ENCODE peak calls at places on chromosome 4, in eight cellular contexts. I is AG04449; J is SW 1271; Q is activated T-cell treated with anti-CD3 and anti-CD28 coated beads, Interleukin-2, amount 50 U/mL, for 48 hours; W is choroid plexus epithelial cell; D is epithelial cell of esophagus; F is stimulated activated CD8-positive, alpha-beta memory T cell treated with anti-CD3 and anti-CD28 coated beads, Interleukin-4, amount 100 ng/mL, for 48 hours; Y is transverse colon. K is an unnamed sample.

GRCh38 chr4:10655968-10656367 is 28.6 kb downstream of the CLNK start:
- DNase-seq in I (no peak), J (peak), Q (no peak), W (peak), D (peak), F (no peak), Y (no peak), K (peak)

GRCh38 chr4:122548452-122548851 is 72.4 kb downstream of the IL21 start:
- DNase-seq in I (no peak), J (no peak), Q (no peak), W (peak), D (peak), F (no peak), Y (no peak), K (no peak)

GRCh38 chr4:41307633-41308032 is 50.9 kb downstream of the UCHL1 start:
- DNase-seq in I (no peak), J (no peak), Q (no peak), W (no peak), D (no peak), F (no peak), Y (no peak), K (no peak)

GRCh38 chr4:122819708-122820449 is 6.8 kb upstream of the FGF2 start:
- DNase-seq in I (no peak), J (no peak), Q (no peak), W (peak), D (peak), F (no peak), Y (no peak), K (peak)

GRCh38 chr4:41258783-41259182 is 2.1 kb downstream of the UCHL1 start:
- DNase-seq in I (peak), J (peak), Q (no peak), W (peak), D (peak), F (no peak), Y (no peak), K (peak)

GRCh38 chr4:186827542-186827887 is 103.9 kb upstream of the FAT1 start:
- DNase-seq in I (no peak), J (no peak), Q (no peak), W (no peak), D (no peak), F (no peak), Y (no peak), K (no peak)

GRCh38 chr4:182885738-182886077 is 31.5 kb downstream of the DCTD start:
- DNase-seq in I (no peak), J (no peak), Q (no peak), W (peak), D (no peak), F (no peak), Y (no peak), K (no peak)

GRCh38 chr4:183401473-183401872 is 43.0 kb upstream of the CDKN2AIP start:
- DNase-seq in I (no peak), J (no peak), Q (no peak), W (no peak), D (peak), F (no peak), Y (no peak), K (peak)

GRCh38 chr4:72205831-72206230 is 174.0 kb downstream of the NPFFR2 start:
- DNase-seq in I (no peak), J (no peak), Q (no peak), W (no peak), D (peak), F (no peak), Y (no peak), K (peak)

GRCh38 chr4:80016506-80016905 is 56.5 kb downstream of the ANTXR2 start:
- DNase-seq in I (no peak), J (no peak), Q (no peak), W (peak), D (no peak), F (no peak), Y (no peak), K (no peak)

GRCh38 chr4:173917255-173917960 is 366.1 kb downstream of the FBXO8 start:
- DNase-seq in I (no peak), J (no peak), Q (no peak), W (peak), D (peak), F (no peak), Y (no peak), K (no peak)

GRCh38 chr4:26372525-26373172 is 51.8 kb downstream of the RBPJ start:
- DNase-seq in I (peak), J (no peak), Q (peak), W (peak), D (peak), F (peak), Y (no peak), K (peak)

GRCh38 chr4:156390599-156391296 is 437.1 kb upstream of the CTSO start:
- DNase-seq in I (no peak), J (no peak), Q (no peak), W (peak), D (no peak), F (no peak), Y (no peak), K (no peak)

GRCh38 chr4:124449881-124450280 is 262.7 kb downstream of the ANKRD50 start:
- DNase-seq in I (no peak), J (no peak), Q (no peak), W (no peak), D (no peak), F (no peak), Y (no peak), K (no peak)

GRCh38 chr4:41851621-41852020 is 83.6 kb upstream of the TMEM33 start:
- DNase-seq in I (no peak), J (no peak), Q (no peak), W (no peak), D (no peak), F (no peak), Y (no peak), K (no peak)

GRCh38 chr4:38099908-38100407 is 139.8 kb downstream of the PTTG2 start:
- DNase-seq in I (peak), J (no peak), Q (no peak), W (peak), D (peak), F (no peak), Y (no peak), K (no peak)

GRCh38 chr4:175705407-175705806 is 106.7 kb downstream of the GPM6A start:
- DNase-seq in I (no peak), J (no peak), Q (no peak), W (peak), D (no peak), F (no peak), Y (no peak), K (no peak)

GRCh38 chr4:27123050-27123768 is 262.6 kb downstream of the STIM2 start:
- DNase-seq in I (no peak), J (peak), Q (no peak), W (no peak), D (no peak), F (no peak), Y (peak), K (peak)

GRCh38 chr4:148982200-148982599 is 540.0 kb upstream of the NR3C2 start:
- DNase-seq in I (no peak), J (no peak), Q (no peak), W (no peak), D (no peak), F (no peak), Y (no peak), K (no peak)

GRCh38 chr4:84565951-84566350 is 17.0 kb upstream of the CDS1 start:
- DNase-seq in I (no peak), J (no peak), Q (no peak), W (no peak), D (no peak), F (no peak), Y (no peak), K (no peak)

GRCh38 chr4:123649644-123650356 is 253.2 kb downstream of the SPRY1 start:
- DNase-seq in I (no peak), J (no peak), Q (no peak), W (peak), D (peak), F (no peak), Y (peak), K (peak)

GRCh38 chr4:102493794-102494193 is 7.4 kb upstream of the NFKB1 start:
- DNase-seq in I (no peak), J (no peak), Q (no peak), W (no peak), D (no peak), F (no peak), Y (peak), K (peak)

GRCh38 chr4:150108693-150109092 is 30.4 kb downstream of the DCLK2 start:
- DNase-seq in I (no peak), J (no peak), Q (no peak), W (no peak), D (no peak), F (no peak), Y (no peak), K (no peak)

GRCh38 chr4:156767911-156768415 is 203.6 kb downstream of the PDGFC start:
- DNase-seq in I (no peak), J (no peak), Q (no peak), W (no peak), D (no peak), F (no peak), Y (no peak), K (no peak)

GRCh38 chr4:153757407-153757806 is 2.4 kb downstream of the RNF175 start:
- DNase-seq in I (no peak), J (no peak), Q (no peak), W (peak), D (no peak), F (no peak), Y (no peak), K (peak)

GRCh38 chr4:148051403-148051802 is 319.5 kb downstream of the ARHGAP10 start:
- DNase-seq in I (no peak), J (no peak), Q (no peak), W (no peak), D (no peak), F (no peak), Y (no peak), K (no peak)

GRCh38 chr4:121675715-121676114 is 21.1 kb downstream of the ANXA5 start:
- DNase-seq in I (no peak), J (no peak), Q (no peak), W (peak), D (no peak), F (no peak), Y (no peak), K (no peak)

GRCh38 chr4:158810487-158811215 is 41.8 kb downstream of the FNIP2 start:
- DNase-seq in I (peak), J (no peak), Q (peak), W (peak), D (peak), F (peak), Y (peak), K (peak)

GRCh38 chr4:127505203-127505602 is 127.6 kb upstream of the INTU start:
- DNase-seq in I (peak), J (no peak), Q (no peak), W (peak), D (peak), F (no peak), Y (no peak), K (no peak)